ENCODE peak calls at places on chromosome 4, in nine cellular contexts. L, X, A, K, J, Q, O, V and G are unnamed samples.

GRCh38 chr4:108813261-108813660 is 50.4 kb upstream of the ETNPPL start:
- DNase-seq in X (no peak), Q (no peak), A (no peak), J (no peak), L (no peak), O (no peak), V (no peak), K (no peak), G (no peak)

GRCh38 chr4:185909959-185910358 is 98.0 kb upstream of the SORBS2 start:
- DNase-seq in Q (no peak), V (no peak), O (no peak), L (no peak), K (no peak), J (no peak), X (no peak), A (no peak), G (no peak)

GRCh38 chr4:17492058-17492741 is 19.7 kb downstream of the QDPR start:
- DNase-seq in V (no peak), X (no peak), O (no peak), L (no peak), Q (no peak), A (no peak), J (no peak), K (no peak), G (peak)

GRCh38 chr4:53601251-53601764 is 10.0 kb upstream of the LNX1 start:
- DNase-seq in Q (no peak), X (peak), O (no peak), J (no peak), K (no peak), V (no peak), A (no peak), L (peak), G (no peak)

GRCh38 chr4:107931775-107932321 is 499 bp downstream of the CYP2U1 start:
- DNase-seq in V (no peak), L (peak), K (peak), X (no peak), O (no peak), Q (no peak), J (peak), A (no peak), G (peak)

GRCh38 chr4:182809417-182810102 is 107.6 kb downstream of the DCTD start:
- DNase-seq in L (peak), O (no peak), A (no peak), V (no peak), K (no peak), X (no peak), J (no peak), Q (no peak), G (no peak)

GRCh38 chr4:15587649-15588048 is 67.5 kb downstream of the FBXL5 start:
- DNase-seq in V (no peak), O (no peak), L (no peak), Q (no peak), K (no peak), A (no peak), X (no peak), J (no peak), G (no peak)

GRCh38 chr4:101102114-101102752 is 245.1 kb downstream of the PPP3CA start:
- DNase-seq in L (no peak), K (peak), O (no peak), X (peak), V (no peak), J (no peak), Q (no peak), A (no peak), G (peak)

GRCh38 chr4:113405874-113406722 is 355.4 kb downstream of the CAMK2D start:
- DNase-seq in O (no peak), V (no peak), K (no peak), A (no peak), J (no peak), X (no peak), Q (no peak), L (no peak), G (no peak)

GRCh38 chr4:19580090-19580489 is 671.6 kb upstream of the SLIT2 start:
- DNase-seq in V (no peak), Q (no peak), O (no peak), L (no peak), J (no peak), A (no peak), X (no peak), K (no peak), G (no peak)

GRCh38 chr4:1383728-1384591 is 22.3 kb downstream of the NKX1-1 start:
- DNase-seq in J (no peak), A (no peak), Q (no peak), V (no peak), L (no peak), O (no peak), X (no peak), K (no peak), G (no peak)

GRCh38 chr4:104205116-104205515 is 289.6 kb downstream of the CXXC4 start:
- DNase-seq in X (no peak), A (no peak), L (no peak), J (no peak), V (no peak), K (no peak), O (no peak), Q (no peak), G (no peak)

GRCh38 chr4:646460-646859 is 21.1 kb downstream of the PDE6B start:
- DNase-seq in A (no peak), V (no peak), O (no peak), X (no peak), J (no peak), K (peak), Q (no peak), L (no peak), G (no peak)

GRCh38 chr4:173005912-173006633 is 162.5 kb upstream of the GALNT7 start:
- DNase-seq in A (no peak), L (no peak), K (peak), Q (no peak), V (peak), O (no peak), X (no peak), J (no peak), G (no peak)

GRCh38 chr4:113837397-113837796 is 75.9 kb upstream of the CAMK2D start:
- DNase-seq in J (no peak), O (no peak), A (no peak), X (no peak), Q (no peak), V (no peak), L (no peak), K (peak), G (no peak)

GRCh38 chr4:85933306-85933640 is 426.6 kb downstream of the MAPK10 start:
- DNase-seq in X (no peak), O (no peak), V (no peak), K (no peak), A (no peak), J (no peak), Q (no peak), L (no peak), G (no peak)

GRCh38 chr4:6546681-6547447 is 28.1 kb upstream of the MAN2B2 start:
- DNase-seq in K (peak), X (peak), V (peak), J (no peak), Q (peak), O (peak), L (peak), A (no peak), G (no peak)

GRCh38 chr4:2497324-2497723 is 28.4 kb downstream of the RNF4 start:
- DNase-seq in A (no peak), X (no peak), J (no peak), L (no peak), O (no peak), V (no peak), Q (no peak), K (no peak), G (no peak)

GRCh38 chr4:39118034-39118658 is 56.1 kb downstream of the KLHL5 start:
- DNase-seq in O (no peak), J (no peak), Q (no peak), K (no peak), X (no peak), L (no peak), V (no peak), A (no peak), G (no peak)

GRCh38 chr4:82965763-82966162 is 44.9 kb downstream of the LIN54 start:
- DNase-seq in J (no peak), L (no peak), X (no peak), A (no peak), V (no peak), K (no peak), Q (no peak), O (no peak), G (no peak)

GRCh38 chr4:149531861-149532260 is 283.8 kb downstream of the IQCM start:
- DNase-seq in K (no peak), Q (no peak), V (no peak), X (no peak), L (no peak), A (no peak), J (no peak), O (no peak), G (no peak)